ENCODE peak calls at places on chromosome 17, in four cellular contexts. E is caudate nucleus, V is lower lobe of right lung, T is endothelial cell of umbilical vein. D is an unnamed sample.

GRCh38 chr17:19495828-19496227 is 37.8 kb upstream of the SLC47A1 start:
- DNase-seq in E (no peak), V (no peak), T (no peak), D (no peak)

GRCh38 chr17:75205037-75205792 is at the start of gene NUP85:
- DNase-seq in E (peak; percentile 96), V (peak; percentile 95), T (peak; percentile 96), D (peak; percentile 92)

GRCh38 chr17:60169921-60170817 is 20.4 kb downstream of the CA4 start:
- DNase-seq in E (no peak), V (no peak), T (peak; percentile 94), D (peak; percentile 37)

GRCh38 chr17:72915631-72916081 is 176.8 kb downstream of the SLC39A11 start:
- DNase-seq in E (no peak), V (no peak), T (no peak), D (peak; percentile 8)

GRCh38 chr17:76529224-76529642 is 8.3 kb downstream of the CYGB start:
- DNase-seq in E (no peak), V (peak; percentile 80), T (peak; percentile 40), D (peak; percentile 32)

GRCh38 chr17:62562656-62563055 is 64.8 kb upstream of the MRC2 start:
- DNase-seq in E (no peak), V (no peak), T (peak; percentile 71), D (no peak)

GRCh38 chr17:38605230-38605851 is 411 bp downstream of the SRCIN1 start:
- DNase-seq in E (no peak), V (no peak), T (no peak), D (no peak)

GRCh38 chr17:72270530-72270929 is 149.7 kb downstream of the SOX9 start:
- DNase-seq in E (no peak), V (no peak), T (no peak), D (no peak)

GRCh38 chr17:35486920-35487727 is 38.6 kb upstream of the SLFN13 start:
- DNase-seq in E (no peak), V (peak; percentile 88), T (peak; percentile 11), D (no peak)

GRCh38 chr17:78903101-78903779 is at the start of gene CEP295NL:
- DNase-seq in E (no peak), V (no peak), T (no peak), D (peak; percentile 35)

GRCh38 chr17:2692781-2693135 is 18.8 kb downstream of the CLUH start:
- DNase-seq in E (no peak), V (no peak), T (no peak), D (no peak)

GRCh38 chr17:30323895-30324319 is 9.9 kb downstream of the TMIGD1 start:
- DNase-seq in E (no peak), V (no peak), T (peak; percentile 40), D (no peak)

GRCh38 chr17:71937914-71938313 is 182.9 kb upstream of the SOX9 start:
- DNase-seq in E (no peak), V (no peak), T (no peak), D (no peak)

GRCh38 chr17:74241434-74241833 is 28.1 kb downstream of the TTYH2 start:
- DNase-seq in E (no peak), V (peak; percentile 62), T (no peak), D (peak; percentile 61)

GRCh38 chr17:8062435-8062806 is 23.6 kb downstream of the ALOX15B start:
- DNase-seq in E (no peak), V (no peak), T (peak; percentile 60), D (no peak)

GRCh38 chr17:750431-751037 is 1.5 kb downstream of the GEMIN4 start:
- DNase-seq in E (no peak), V (no peak), T (no peak), D (no peak)

GRCh38 chr17:58084317-58084981 is 1.2 kb downstream of the DYNLL2 start:
- DNase-seq in E (no peak), V (peak; percentile 52), T (peak; percentile 32), D (no peak)
- H3K27ac ChIP-seq in E (peak overlapping the region; percentile 4), V (peak overlapping the region; percentile 95), T (peak overlapping the region; percentile 9), D (peak overlapping the region; percentile 90)

GRCh38 chr17:5711344-5711743 is 127.0 kb upstream of the NLRP1 start:
- DNase-seq in E (no peak), V (no peak), T (no peak), D (no peak)
- H3K27ac ChIP-seq in E (no peak overlapping the region), V (no peak overlapping the region), T (no peak overlapping the region), D (no peak overlapping the region)

DNA sequence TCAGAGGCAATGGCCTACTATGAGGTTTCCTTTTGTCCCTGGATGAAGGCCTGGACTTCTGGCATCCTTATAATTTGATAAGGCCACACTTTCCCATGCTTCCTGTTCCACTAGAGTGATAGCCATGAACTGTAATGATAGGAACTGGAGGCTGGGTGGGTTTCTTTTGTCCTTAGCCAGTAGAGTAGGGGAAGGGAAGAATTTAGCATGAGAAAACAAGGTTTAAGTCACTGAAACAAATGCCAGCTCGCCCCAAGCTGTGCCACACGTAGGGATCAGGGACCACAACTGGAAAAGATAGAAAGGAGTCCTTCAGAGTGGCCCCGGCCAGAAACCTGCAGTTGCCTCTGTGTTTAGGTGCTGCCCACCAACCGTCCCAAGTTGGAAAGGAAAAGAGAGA is 80.9 kb upstream of the C17orf78 start:
- DNase-seq in E (no peak), V (no peak), T (peak; percentile 61), D (no peak)
- H3K27ac ChIP-seq in E (no peak overlapping the region), V (no peak overlapping the region), T (no peak overlapping the region), D (no peak overlapping the region)

DNA sequence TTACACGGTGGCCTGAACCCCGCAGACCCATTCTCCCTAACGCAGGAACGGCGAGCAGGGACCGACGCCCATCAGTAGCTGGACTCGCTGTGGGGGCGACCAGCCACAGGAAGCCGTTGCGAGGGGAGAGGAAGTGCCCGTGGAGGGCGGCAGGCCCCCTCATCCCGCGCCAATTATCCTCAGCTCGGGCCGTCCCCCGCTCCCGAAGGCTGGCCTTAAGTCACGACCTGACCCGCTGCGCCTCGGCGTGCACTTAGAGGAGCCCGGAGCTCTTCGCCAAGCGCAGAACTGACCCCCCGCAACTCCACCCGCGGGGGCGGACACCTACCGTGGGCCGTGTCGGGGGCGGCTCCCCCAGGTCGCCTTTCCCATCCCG is 401 bp downstream of the ARL16 start:
- DNase-seq in E (no peak), V (no peak), T (no peak), D (no peak)
- H3K27ac ChIP-seq in E (peak overlapping the region; percentile 58), V (peak overlapping the region; percentile 93), T (peak overlapping the region; percentile 43), D (peak overlapping the region; percentile 83)

GRCh38 chr17:43907425-43907981 is at the start of gene MPP2:
- DNase-seq in E (peak; percentile 76), V (peak; percentile 58), T (peak; percentile 55), D (peak; percentile 55)

GRCh38 chr17:43906951-43907424 is 348 bp downstream of the MPP2 start:
- DNase-seq in E (peak; percentile 67), V (peak; percentile 41), T (no peak), D (peak; percentile 52)

GRCh38 chr17:43908111-43908721 is 880 bp upstream of the MPP2 start:
- DNase-seq in E (peak; percentile 79), V (peak; percentile 53), T (no peak), D (peak; percentile 77)

GRCh38 chr17:43905400-43905984 is 1.8 kb downstream of the MPP2 start:
- DNase-seq in E (no peak), V (no peak), T (no peak), D (no peak)

DNA sequence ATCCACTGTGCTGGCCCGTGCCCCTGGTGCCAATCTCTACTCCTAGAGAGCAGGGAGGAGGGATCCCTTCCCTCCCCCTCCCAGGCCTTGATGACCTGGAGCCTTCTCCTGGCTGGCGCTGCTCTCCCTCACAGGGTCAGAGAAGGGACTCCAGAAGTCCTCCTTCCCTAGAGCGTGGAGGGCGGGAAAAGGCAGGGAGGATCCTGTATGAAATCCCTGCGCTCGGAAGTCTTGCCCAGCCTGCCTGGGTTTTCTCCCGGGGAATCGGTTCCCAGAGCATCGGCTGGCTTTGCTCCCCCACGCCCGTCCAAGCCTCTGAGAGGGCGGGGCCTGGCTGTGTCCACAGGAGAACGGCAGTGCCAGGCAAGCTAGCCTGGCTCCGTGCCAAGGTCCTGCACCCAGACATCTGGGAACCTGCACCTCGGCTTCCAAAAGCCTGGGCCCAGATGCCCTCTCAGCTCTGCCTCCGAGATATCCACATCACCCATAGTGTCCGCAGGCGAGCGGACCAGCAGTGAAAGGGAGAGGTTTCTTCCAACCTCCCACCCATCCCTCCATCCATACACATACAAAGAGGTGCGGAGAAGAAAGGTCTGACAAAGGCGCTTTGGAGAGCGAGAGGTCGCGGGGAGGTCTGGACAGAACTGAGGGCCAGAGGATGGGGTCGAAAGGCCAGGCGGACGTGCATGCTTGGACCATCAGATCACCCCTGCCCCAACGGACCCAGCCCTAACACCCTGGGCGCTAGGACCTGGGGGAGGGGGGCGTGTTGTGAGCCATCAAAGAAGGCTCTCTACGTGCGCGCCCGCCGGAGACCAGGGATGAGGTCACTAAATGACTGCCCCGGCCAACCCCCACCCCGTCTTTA is 1.1 kb downstream of the MPP2 start:
- DNase-seq in E (peak; percentile 77), V (peak; percentile 61), T (no peak), D (peak; percentile 67)
- H3K27ac ChIP-seq in E (peak overlapping the region; percentile 94), V (no peak overlapping the region), T (no peak overlapping the region), D (peak overlapping the region; percentile 98)

DNA sequence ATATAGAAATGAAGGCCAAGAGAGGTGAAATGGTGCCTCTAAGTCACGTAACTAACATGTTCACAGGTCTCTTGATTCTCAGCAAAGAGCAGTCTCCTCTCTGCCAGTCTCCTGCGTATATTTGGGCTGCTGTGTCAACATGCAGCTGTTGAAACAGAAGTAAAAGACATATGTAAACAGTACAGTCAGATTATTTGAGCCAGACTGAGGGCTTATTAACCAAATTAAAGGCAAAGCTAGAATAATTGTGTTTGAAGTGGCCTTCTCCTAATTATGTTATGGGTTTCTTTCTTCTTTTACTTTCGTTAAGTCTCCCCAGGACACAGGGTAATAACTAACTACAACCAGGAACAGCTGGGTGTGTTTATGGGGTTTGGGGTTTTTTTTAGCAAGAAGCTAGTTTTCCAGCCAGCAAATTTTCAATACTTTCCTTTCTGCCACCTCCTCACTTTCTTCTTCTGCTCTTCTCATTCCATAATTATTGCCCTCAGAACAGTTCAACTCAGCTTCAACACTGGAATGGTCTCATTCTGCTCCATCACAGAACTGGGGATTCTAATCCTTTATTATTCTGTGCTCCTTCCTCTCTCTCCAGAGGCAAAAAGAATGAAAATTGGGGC is 18.4 kb downstream of the G6PC1 start:
- DNase-seq in E (no peak), V (no peak), T (no peak), D (no peak)
- H3K27ac ChIP-seq in E (no peak overlapping the region), V (peak overlapping the region; percentile 50), T (no peak overlapping the region), D (no peak overlapping the region)

D was measured in substantia nigra.